ENCODE peak calls at places on chromosomes 5 and 9, in four cellular contexts. J is psoas muscle, D is colonic mucosa, Q is AG04450. S is an unnamed sample.

GRCh38 chr5:153895266-153895665 is 143.4 kb downstream of the FAM114A2 start:
- DNase-seq in D (no peak), Q (no peak), J (no peak), S (no peak)

GRCh38 chr9:131395027-131395744 is 1.3 kb downstream of the PRRC2B start:
- DNase-seq in J (no peak), Q (no peak), D (peak; percentile 68), S (peak; percentile 72)

GRCh38 chr5:178269499-178269898 is 36.9 kb upstream of the PHYKPL start:
- DNase-seq in Q (no peak), D (no peak), J (no peak), S (no peak)

GRCh38 chr9:86632537-86632936 is 278.3 kb upstream of the TUT7 start:
- DNase-seq in J (no peak), Q (no peak), D (no peak), S (no peak)

GRCh38 chr9:89743576-89744254 is 138.9 kb downstream of the GADD45G start:
- DNase-seq in D (no peak), Q (no peak), J (no peak), S (no peak)

GRCh38 chr5:145944328-145944727 is 8.0 kb downstream of the SH3RF2 start:
- DNase-seq in Q (no peak), D (peak; percentile 63), J (no peak), S (no peak)

GRCh38 chr9:75378926-75379325 is 290.6 kb downstream of the OSTF1 start:
- DNase-seq in Q (no peak), J (no peak), D (no peak), S (no peak)

GRCh38 chr5:109703165-109703564 is 13.4 kb downstream of the MAN2A1 start:
- DNase-seq in Q (no peak), D (no peak), J (no peak), S (no peak)

GRCh38 chr9:114348906-114349482 is 19.3 kb downstream of the ORM2 start:
- DNase-seq in Q (peak; percentile 94), J (peak; percentile 74), D (peak; percentile 59), S (peak; percentile 99)

GRCh38 chr9:79480639-79481038 is 91.1 kb upstream of the TLE4 start:
- DNase-seq in J (no peak), Q (no peak), D (no peak), S (no peak)

GRCh38 chr5:121688126-121688525 is 163.6 kb upstream of the FTMT start:
- DNase-seq in J (no peak), D (no peak), Q (no peak), S (no peak)

GRCh38 chr5:26700759-26701384 is 337.5 kb downstream of the CDH9 start:
- DNase-seq in Q (no peak), D (no peak), J (no peak), S (peak; percentile 59)

GRCh38 chr5:31237159-31237558 is 43.7 kb downstream of the CDH6 start:
- DNase-seq in J (no peak), D (no peak), Q (no peak), S (no peak)

GRCh38 chr5:33737697-33738096 is 154.1 kb downstream of the ADAMTS12 start:
- DNase-seq in Q (no peak), D (no peak), J (no peak), S (no peak)

GRCh38 chr5:74075900-74076484 is 450.0 kb downstream of the ARHGEF28 start:
- DNase-seq in J (no peak), Q (no peak), D (no peak), S (peak; percentile 21)

GRCh38 chr9:96109718-96110351 is 192.1 kb downstream of the HSD17B3 start:
- DNase-seq in J (no peak), D (no peak), Q (no peak), S (no peak)

GRCh38 chr5:1881731-1882336 is 891 bp downstream of the IRX4 start:
- DNase-seq in D (no peak), J (peak; percentile 36), Q (no peak), S (no peak)

GRCh38 chr9:124527781-124528180 is 20.6 kb upstream of the NR5A1 start:
- DNase-seq in Q (no peak), J (no peak), D (no peak), S (no peak)

GRCh38 chr5:119293202-119293829 is 62.5 kb upstream of the TNFAIP8 start:
- DNase-seq in D (no peak), J (no peak), Q (no peak), S (no peak)

DNA sequence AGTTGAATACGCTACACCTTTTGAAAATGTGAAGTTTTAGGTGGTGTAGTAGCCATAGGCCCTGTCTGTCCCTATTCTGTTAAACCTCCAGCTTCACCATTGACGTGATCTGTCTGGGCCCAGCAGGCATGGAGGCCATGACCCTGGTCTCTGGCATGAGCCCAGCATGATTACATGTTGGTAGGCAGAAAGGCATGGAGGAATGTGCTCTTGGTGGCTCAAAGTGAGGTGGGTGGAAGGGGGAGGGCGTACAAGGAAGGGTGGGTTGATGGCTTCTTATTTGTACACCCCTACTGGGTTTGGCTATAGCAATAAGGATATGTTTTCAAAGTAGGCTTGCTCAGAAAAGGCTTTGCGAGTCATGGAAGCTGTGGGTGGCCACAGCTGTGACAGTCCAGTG is 23.8 kb downstream of the RALGPS1 start:
- DNase-seq in D (no peak), J (no peak), Q (no peak), S (no peak)
- H3K27ac ChIP-seq in D (no peak overlapping the region), J (no peak overlapping the region), Q (no peak overlapping the region), S (no peak overlapping the region)

DNA sequence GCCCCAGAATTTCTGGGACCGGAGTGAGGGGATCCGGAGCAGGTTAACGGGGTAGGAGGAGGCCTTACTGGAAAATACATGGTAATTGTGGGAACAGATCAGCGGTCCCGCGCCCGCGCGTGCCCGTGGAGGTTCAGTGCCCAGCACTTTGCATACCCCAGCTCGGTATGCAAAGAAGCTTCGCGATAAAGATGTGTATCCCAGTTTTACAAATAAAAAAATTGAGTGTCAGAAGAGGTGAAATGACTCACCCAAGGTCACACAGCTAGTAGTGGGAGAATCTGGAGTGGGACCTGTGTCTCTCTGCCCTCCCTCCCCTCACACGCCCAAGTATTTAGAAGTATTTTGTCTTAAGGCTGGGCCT is 965 bp downstream of the NEURL1B start:
- DNase-seq in J (no peak), D (no peak), Q (no peak), S (no peak)
- TF ChIP-seq CTCF in J (no peak), D (no peak), Q (no peak), S (no peak)

GRCh38 chr5:16588434-16589214 is 28.2 kb downstream of the RETREG1 start:
- DNase-seq in D (no peak), J (no peak), Q (no peak), S (no peak)

GRCh38 chr5:16593013-16593412 is 23.8 kb downstream of the RETREG1 start:
- DNase-seq in D (no peak), Q (no peak), J (no peak), S (no peak)

GRCh38 chr5:16590685-16591084 is 26.1 kb downstream of the RETREG1 start:
- DNase-seq in D (no peak), J (no peak), Q (no peak), S (no peak)

GRCh38 chr5:16593630-16594029 is 23.2 kb downstream of the RETREG1 start:
- DNase-seq in Q (no peak), J (no peak), D (no peak), S (no peak)

DNA sequence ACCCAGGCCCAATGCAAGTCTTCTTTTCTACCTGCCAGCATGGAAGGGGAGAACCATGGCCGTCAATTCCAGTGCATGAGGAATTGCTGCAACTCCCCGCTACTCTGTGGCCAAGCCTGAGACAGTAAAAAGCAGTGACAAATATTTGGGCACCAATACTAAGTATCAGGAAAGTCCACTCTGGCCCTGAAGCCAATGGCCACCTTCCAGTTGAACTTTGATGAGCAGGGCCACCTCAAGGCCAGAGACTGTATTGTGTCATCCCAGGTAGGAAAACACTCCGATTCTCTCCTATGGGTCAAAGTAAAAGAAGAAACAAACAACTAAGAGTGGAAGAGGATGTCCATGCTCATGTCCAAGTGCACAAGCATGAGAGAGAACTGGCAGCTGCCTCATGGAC is 27.1 kb downstream of the RETREG1 start:
- DNase-seq in J (no peak), Q (no peak), D (no peak), S (no peak)
- H3K27ac ChIP-seq in J (no peak overlapping the region), Q (no peak overlapping the region), D (no peak overlapping the region), S (no peak overlapping the region)

GRCh38 chr5:79875230-79875629 is 115.8 kb downstream of the MTX3 start:
- DNase-seq in Q (no peak), J (peak; percentile 69), D (no peak), S (no peak)

GRCh38 chr5:79878131-79878630 is 112.9 kb downstream of the MTX3 start:
- DNase-seq in D (no peak), Q (no peak), J (no peak), S (no peak)

GRCh38 chr5:79876510-79876909 is 114.6 kb downstream of the MTX3 start:
- DNase-seq in Q (no peak), D (no peak), J (no peak), S (no peak)

GRCh38 chr5:79873216-79873615 is 117.8 kb downstream of the MTX3 start:
- DNase-seq in J (no peak), Q (no peak), D (no peak), S (no peak)

DNA sequence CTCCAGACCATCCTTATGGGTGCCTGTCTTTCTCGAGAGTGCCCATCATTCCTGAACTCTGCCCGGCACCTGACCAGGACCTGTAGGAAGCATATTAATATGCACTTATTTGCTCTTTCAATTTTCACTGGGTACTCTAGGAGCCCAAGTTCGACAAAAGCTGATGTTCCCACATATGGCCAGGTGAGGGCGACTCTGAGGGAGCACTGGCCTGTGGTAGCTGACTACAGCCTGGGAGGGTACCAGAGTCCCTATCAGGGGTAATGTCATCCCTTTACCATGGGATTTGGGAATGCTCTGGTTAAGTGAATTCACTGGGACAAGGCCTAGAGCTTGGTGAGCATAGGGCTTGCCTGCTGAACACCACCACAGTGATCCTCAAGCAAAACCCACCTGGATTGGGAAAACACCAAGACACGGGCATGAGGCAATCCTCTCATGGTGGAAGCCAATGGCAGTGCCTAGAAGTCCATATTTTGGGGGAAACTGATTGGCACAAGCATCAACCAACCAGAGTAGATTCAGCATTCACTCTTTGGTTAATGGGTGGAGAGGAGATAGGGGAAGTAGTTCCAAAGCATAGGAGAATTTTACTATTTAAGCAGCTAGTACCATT is 112.2 kb downstream of the MTX3 start:
- DNase-seq in D (no peak), Q (no peak), J (no peak), S (peak; percentile 33)
- TF ChIP-seq CTCF in D (no peak), Q (peak; percentile 46), J (peak; percentile 8), S (no peak)